ENCODE peak calls at places on chromosomes 16 and 17, in five cellular contexts. Q is K562, V is lung, R is transverse colon, G is colonic mucosa. U is an unnamed sample.

GRCh38 chr17:31902693-31903092 is 1.2 kb upstream of the UTP6 start:
- DNase-seq in V (no peak), R (no peak), Q (no peak), G (no peak), U (no peak)

GRCh38 chr17:19755821-19756510 is 7.9 kb upstream of the ALDH3A1 start:
- DNase-seq in R (no peak), G (peak), Q (no peak), V (no peak), U (peak)

GRCh38 chr16:56298948-56299602 is 107.8 kb downstream of the GNAO1 start:
- DNase-seq in Q (no peak), R (no peak), G (no peak), V (no peak), U (no peak)

GRCh38 chr16:11583171-11583570 is 3.5 kb downstream of the LITAF start:
- DNase-seq in G (no peak), R (no peak), V (no peak), Q (no peak), U (no peak)

GRCh38 chr17:59154721-59155438 is at the start of gene SKA2:
- DNase-seq in V (peak), Q (peak), G (peak), R (peak), U (peak)

GRCh38 chr16:11079657-11080187 is 135.4 kb downstream of the CLEC16A start:
- DNase-seq in Q (no peak), V (no peak), G (no peak), R (no peak), U (no peak)

GRCh38 chr17:42683407-42684031 is 1.2 kb downstream of the CNTNAP1 start:
- DNase-seq in Q (no peak), V (no peak), R (peak), G (no peak), U (no peak)

GRCh38 chr16:68400083-68400923 is 48.0 kb downstream of the SMPD3 start:
- DNase-seq in V (no peak), R (no peak), G (no peak), Q (no peak), U (no peak)

GRCh38 chr17:38864636-38865398 is 5.0 kb upstream of the LASP1 start:
- DNase-seq in Q (no peak), G (no peak), V (no peak), R (no peak), U (no peak)

GRCh38 chr17:31174215-31174614 is 79.4 kb downstream of the NF1 start:
- DNase-seq in V (no peak), R (no peak), Q (no peak), G (no peak), U (no peak)

GRCh38 chr17:31579265-31579664 is 187.8 kb downstream of the RAB11FIP4 start:
- DNase-seq in R (no peak), Q (no peak), V (no peak), G (no peak), U (no peak)

GRCh38 chr16:84262939-84263338 is 23.1 kb upstream of the KCNG4 start:
- DNase-seq in G (no peak), R (no peak), V (no peak), Q (no peak), U (no peak)

GRCh38 chr17:28720247-28720996 is 637 bp downstream of the RPL23A start:
- DNase-seq in Q (peak), G (no peak), V (no peak), R (no peak), U (no peak)

GRCh38 chr16:14509055-14509454 is 121.0 kb downstream of the PARN start:
- DNase-seq in G (no peak), Q (no peak), V (no peak), R (no peak), U (no peak)

GRCh38 chr16:12327971-12328726 is 351.6 kb downstream of the SNX29 start:
- DNase-seq in V (no peak), Q (no peak), G (no peak), R (peak), U (no peak)

GRCh38 chr16:58497468-58497867 is 2.5 kb upstream of the NDRG4 start:
- DNase-seq in R (no peak), Q (no peak), V (no peak), G (no peak), U (no peak)

GRCh38 chr16:58497935-58498334 is 2.0 kb upstream of the NDRG4 start:
- DNase-seq in Q (no peak), R (no peak), G (no peak), V (no peak), U (peak)

GRCh38 chr16:58499092-58499511 is 841 bp upstream of the NDRG4 start:
- DNase-seq in Q (no peak), G (no peak), R (no peak), V (no peak), U (peak)

GRCh38 chr16:58499615-58500328 is at the start of gene NDRG4:
- DNase-seq in Q (peak), G (peak), V (no peak), R (peak), U (peak)

GRCh38 chr16:58498341-58499091 is 1.4 kb upstream of the NDRG4 start:
- DNase-seq in G (no peak), V (no peak), Q (no peak), R (no peak), U (peak)
- H3K4me3 ChIP-seq in G (no peak), V (no peak), Q (no peak), R (no peak), U (no peak)

GRCh38 chr16:58543685-58544084 is 28.4 kb downstream of the SETD6 start:
- DNase-seq in R (no peak), Q (no peak), G (no peak), V (no peak), U (no peak)
- TF ChIP-seq CTCF in R (no peak), Q (no peak), G (no peak), V (no peak), U (no peak)

DNA sequence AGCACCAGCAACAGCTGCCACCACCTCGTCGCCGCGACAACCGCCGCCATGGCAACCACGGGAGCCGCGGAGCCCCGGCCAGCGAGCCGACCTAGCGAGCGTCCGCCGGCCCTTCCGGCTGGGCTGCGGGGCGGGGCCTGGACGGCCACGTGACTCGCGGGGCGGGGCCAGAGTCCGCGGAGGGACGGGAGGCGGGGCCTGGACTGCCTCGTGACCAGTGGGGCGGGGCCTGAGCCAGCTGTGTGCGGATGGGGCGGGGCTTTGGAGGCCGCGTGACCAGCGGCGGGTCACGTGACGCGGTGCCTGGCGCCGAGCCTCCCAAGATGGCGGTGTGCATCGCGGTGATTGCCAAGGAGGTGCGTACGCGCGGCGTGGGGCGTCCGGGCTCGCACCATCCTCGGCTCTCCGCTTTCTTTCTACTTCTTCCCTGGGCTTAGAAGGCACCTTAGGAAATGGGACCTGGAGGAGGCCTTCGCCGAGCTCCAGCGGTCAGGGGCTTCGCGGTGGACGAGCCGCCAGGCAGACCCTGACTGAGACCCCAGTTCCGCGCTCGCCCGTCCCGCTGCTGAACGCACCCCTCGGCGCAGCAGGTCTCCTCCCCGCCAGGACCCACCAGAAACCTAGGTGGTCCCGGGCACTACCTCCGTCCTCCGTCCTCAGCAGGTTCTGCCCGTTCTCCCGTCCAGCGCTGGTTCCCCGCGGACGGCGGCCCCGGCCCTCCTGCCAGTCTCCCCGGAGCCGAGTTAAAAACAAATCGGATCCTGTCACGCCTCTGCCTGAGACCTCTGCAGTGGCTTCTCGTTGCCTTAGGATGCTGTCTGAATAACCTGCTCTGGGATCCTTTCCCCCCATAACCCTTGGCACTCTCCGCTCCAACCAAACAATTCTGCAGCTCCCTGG is at the start of the genes GALNS and TRAPPC2L:
- DNase-seq in V (peak), R (peak), G (peak), Q (peak), U (peak)
- H3K27ac ChIP-seq in V (peak), R (peak), G (peak), Q (peak), U (no peak)

GRCh38 chr17:8060274-8060673 is 21.4 kb downstream of the ALOX15B start:
- DNase-seq in R (peak), G (peak), V (peak), Q (peak), U (no peak)

GRCh38 chr17:8063761-8064589 is 23.5 kb downstream of the ALOX12B start:
- DNase-seq in V (no peak), G (no peak), R (no peak), Q (no peak), U (no peak)

GRCh38 chr17:8064590-8065019 is 22.9 kb downstream of the ALOX12B start:
- DNase-seq in G (no peak), V (no peak), Q (no peak), R (no peak), U (no peak)

GRCh38 chr17:8062807-8063483 is 24.1 kb downstream of the ALOX15B start:
- DNase-seq in V (no peak), R (no peak), G (no peak), Q (no peak), U (no peak)

GRCh38 chr17:8062435-8062806 is 23.6 kb downstream of the ALOX15B start:
- DNase-seq in G (peak), V (no peak), R (no peak), Q (no peak), U (no peak)
- H3K4me3 ChIP-seq in G (peak), V (no peak), R (no peak), Q (peak), U (peak)

DNA sequence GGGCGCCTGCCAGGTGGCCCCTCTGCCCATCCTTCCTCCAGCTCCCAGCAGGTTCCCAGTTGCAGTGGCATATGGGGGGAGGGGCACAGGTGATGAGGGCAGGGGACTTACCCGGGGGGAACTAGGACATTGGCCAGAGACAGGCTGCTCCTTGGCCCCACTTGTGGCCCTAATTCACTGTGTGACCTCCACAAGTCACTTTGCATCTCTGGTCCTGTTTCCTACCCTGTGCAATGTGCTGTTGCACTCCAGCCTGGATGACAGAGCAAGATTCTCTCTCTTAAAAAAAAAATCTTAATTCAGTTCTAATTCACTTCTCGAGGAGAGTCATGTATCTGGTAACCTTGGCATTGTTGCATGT is 46.4 kb upstream of the AMZ2 start:
- DNase-seq in G (no peak), V (no peak), R (no peak), Q (no peak), U (no peak)
- TF ChIP-seq CTCF in G (no peak), V (no peak), R (no peak), Q (no peak), U (no peak)

GRCh38 chr16:85435298-85435697 is 177.8 kb upstream of the GSE1 start:
- DNase-seq in V (no peak), Q (no peak), G (no peak), R (no peak), U (no peak)
- H3K27ac ChIP-seq in V (no peak), Q (no peak), G (no peak), R (no peak), U (no peak)

GRCh38 chr16:29963021-29963743 is 1.3 kb downstream of the TMEM219 start:
- DNase-seq in V (no peak), R (no peak), G (no peak), Q (no peak), U (no peak)
- H3K4me3 ChIP-seq in V (no peak), R (no peak), G (peak), Q (peak), U (no peak)

GRCh38 chr16:81405702-81406113 is 38.9 kb upstream of the CMIP start:
- DNase-seq in G (no peak), Q (peak), V (no peak), R (no peak), U (peak)
- TF ChIP-seq CTCF in G (no peak), Q (no peak), V (no peak), R (no peak), U (peak)

DNA sequence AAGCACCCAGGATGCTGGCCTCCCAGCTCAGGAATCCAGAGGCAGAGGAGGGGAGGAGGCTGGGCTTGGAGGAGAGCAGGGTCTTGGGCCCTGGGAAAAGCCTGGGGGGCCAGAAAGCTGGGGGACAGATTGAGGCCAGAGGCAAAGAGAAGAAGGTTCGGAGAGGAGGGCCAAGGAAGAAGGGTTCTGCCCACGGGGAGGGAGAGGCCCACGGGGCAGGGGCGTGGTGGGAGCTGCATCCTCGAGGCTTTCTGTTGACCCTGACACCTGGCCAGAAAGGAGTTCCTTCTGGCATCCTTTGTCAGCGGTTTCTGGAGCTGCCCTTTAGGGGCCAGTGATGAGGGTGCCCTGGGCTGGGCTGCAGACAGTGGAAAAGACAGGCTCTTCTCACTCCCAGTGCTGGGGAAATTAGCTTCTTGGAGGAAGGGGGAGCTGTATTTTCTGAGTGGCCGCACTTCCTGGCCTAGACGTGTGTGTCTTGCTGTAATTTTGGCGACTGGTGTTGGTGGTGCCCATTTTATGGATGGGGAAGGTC is 308.7 kb downstream of the SEC14L1 start:
- DNase-seq in R (no peak), V (no peak), Q (no peak), G (peak), U (no peak)
- H3K27ac ChIP-seq in R (peak), V (no peak), Q (peak), G (peak), U (peak)

GRCh38 chr17:43814026-43814425 is 18.9 kb downstream of the MPP3 start:
- DNase-seq in R (no peak), Q (no peak), G (no peak), V (no peak), U (no peak)
- H3K4me3 ChIP-seq in R (no peak), Q (no peak), G (no peak), V (no peak), U (no peak)

U was measured in RWPE2.